ENCODE peak calls at places on chromosome 19, in five cellular contexts. Z is neural crest cell; M is stimulated activated CD4-positive, alpha-beta T cell treated with anti-CD3 and anti-CD28 coated beads, Interleukin-2, amount 100 ng/mL, for 48 hours; E is Peyer's patch; T is GM10248. J is an unnamed sample.

GRCh38 chr19:54209748-54210494 is 9.3 kb downstream of the RPS9 start:
- DNase-seq in T (no peak), E (peak; percentile 92), M (no peak), Z (no peak), J (no peak)

GRCh38 chr19:47284324-47284899 is 9.7 kb downstream of the INAFM1 start:
- DNase-seq in Z (peak; percentile 79), M (peak; percentile 60), T (peak; percentile 57), E (peak; percentile 75), J (peak; percentile 46)

GRCh38 chr19:843180-843835 is 2.5 kb downstream of the PRTN3 start:
- DNase-seq in M (no peak), E (no peak), T (no peak), Z (no peak), J (no peak)

GRCh38 chr19:7483720-7484201 is 5.1 kb downstream of the PEX11G start:
- DNase-seq in M (no peak), Z (no peak), T (no peak), E (peak; percentile 76), J (no peak)

GRCh38 chr19:34336781-34337271 is 28.2 kb upstream of the GPI start:
- DNase-seq in E (peak; percentile 61), Z (peak; percentile 36), M (peak; percentile 37), T (peak; percentile 65), J (peak; percentile 25)

GRCh38 chr19:16795731-16796130 is 33.5 kb upstream of the SIN3B start:
- DNase-seq in M (no peak), T (no peak), E (no peak), Z (no peak), J (no peak)

GRCh38 chr19:18349524-18350128 is 9.2 kb downstream of the PGPEP1 start:
- DNase-seq in E (peak; percentile 77), Z (peak; percentile 43), M (no peak), T (peak; percentile 68), J (no peak)

GRCh38 chr19:45645631-45646344 is 6.6 kb upstream of the EML2 start:
- DNase-seq in Z (peak; percentile 72), E (peak; percentile 92), M (peak; percentile 72), T (peak; percentile 93), J (peak; percentile 85)

GRCh38 chr19:53553865-53554791 is 16.2 kb downstream of the ZNF331 start:
- DNase-seq in E (peak; percentile 94), Z (no peak), M (peak; percentile 83), T (peak; percentile 88), J (peak; percentile 92)

GRCh38 chr19:42254850-42255765 is at the start of gene ERF:
- DNase-seq in T (peak; percentile 97), M (peak; percentile 95), E (peak; percentile 97), Z (peak; percentile 87), J (peak; percentile 93)

GRCh38 chr19:42965204-42965603 is 28.2 kb upstream of the PSG7 start:
- DNase-seq in T (no peak), E (no peak), Z (no peak), M (no peak), J (no peak)

GRCh38 chr19:48608798-48609263 is 2.3 kb downstream of the SPACA4 start:
- DNase-seq in E (peak; percentile 84), T (peak; percentile 80), M (peak; percentile 43), Z (no peak), J (peak; percentile 51)